ENCODE peak calls at places on chromosomes 2 and 18, in eight cellular contexts. V is Caco-2; Y is IMR-90; W is CD4-positive, alpha-beta memory T cell; A is cardiac muscle cell; J is aorta; S is lower lobe of right lung; T is SK-N-SH. E is an unnamed sample. For H3K4me1, the result is how much of the 10 kb centered on the place peaks cover.

GRCh38 chr2:15275341-15275740 is 285.8 kb downstream of the NBAS start:
- DNase-seq in S (no peak), V (no peak), Y (no peak), A (no peak), J (no peak), T (no peak), W (no peak), E (no peak)

GRCh38 chr2:38116762-38117161 is 40.8 kb upstream of the CYP1B1 start:
- DNase-seq in W (no peak), J (no peak), Y (peak), A (no peak), T (no peak), S (no peak), V (no peak), E (no peak)

GRCh38 chr2:182444806-182445205 is 18.0 kb upstream of the PDE1A start:
- DNase-seq in J (no peak), V (no peak), S (no peak), T (no peak), Y (no peak), A (no peak), W (no peak), E (no peak)

GRCh38 chr2:174717273-174717672 is 47.0 kb downstream of the CHRNA1 start:
- DNase-seq in S (no peak), V (no peak), T (no peak), Y (peak), J (no peak), A (no peak), W (peak), E (no peak)

GRCh38 chr18:9766076-9766481 is 58.0 kb downstream of the RAB31 start:
- DNase-seq in V (no peak), W (no peak), J (no peak), T (no peak), A (no peak), Y (no peak), S (no peak), E (no peak)

GRCh38 chr2:62787381-62787780 is 81.9 kb downstream of the EHBP1 start:
- DNase-seq in T (peak), J (no peak), V (no peak), S (no peak), A (peak), Y (peak), W (no peak), E (no peak)

GRCh38 chr2:62266433-62267038 is 70.6 kb downstream of the B3GNT2 start:
- DNase-seq in V (no peak), A (no peak), W (no peak), S (no peak), J (no peak), T (no peak), Y (peak), E (peak)

GRCh38 chr2:152573168-152573567 is 144.1 kb downstream of the PRPF40A start:
- DNase-seq in V (no peak), W (no peak), J (no peak), Y (peak), S (no peak), T (peak), A (no peak), E (no peak)

GRCh38 chr2:121128741-121129659 is 156.0 kb downstream of the TFCP2L1 start:
- DNase-seq in W (no peak), S (peak), T (no peak), J (peak), A (peak), V (peak), Y (no peak), E (peak)

DNA sequence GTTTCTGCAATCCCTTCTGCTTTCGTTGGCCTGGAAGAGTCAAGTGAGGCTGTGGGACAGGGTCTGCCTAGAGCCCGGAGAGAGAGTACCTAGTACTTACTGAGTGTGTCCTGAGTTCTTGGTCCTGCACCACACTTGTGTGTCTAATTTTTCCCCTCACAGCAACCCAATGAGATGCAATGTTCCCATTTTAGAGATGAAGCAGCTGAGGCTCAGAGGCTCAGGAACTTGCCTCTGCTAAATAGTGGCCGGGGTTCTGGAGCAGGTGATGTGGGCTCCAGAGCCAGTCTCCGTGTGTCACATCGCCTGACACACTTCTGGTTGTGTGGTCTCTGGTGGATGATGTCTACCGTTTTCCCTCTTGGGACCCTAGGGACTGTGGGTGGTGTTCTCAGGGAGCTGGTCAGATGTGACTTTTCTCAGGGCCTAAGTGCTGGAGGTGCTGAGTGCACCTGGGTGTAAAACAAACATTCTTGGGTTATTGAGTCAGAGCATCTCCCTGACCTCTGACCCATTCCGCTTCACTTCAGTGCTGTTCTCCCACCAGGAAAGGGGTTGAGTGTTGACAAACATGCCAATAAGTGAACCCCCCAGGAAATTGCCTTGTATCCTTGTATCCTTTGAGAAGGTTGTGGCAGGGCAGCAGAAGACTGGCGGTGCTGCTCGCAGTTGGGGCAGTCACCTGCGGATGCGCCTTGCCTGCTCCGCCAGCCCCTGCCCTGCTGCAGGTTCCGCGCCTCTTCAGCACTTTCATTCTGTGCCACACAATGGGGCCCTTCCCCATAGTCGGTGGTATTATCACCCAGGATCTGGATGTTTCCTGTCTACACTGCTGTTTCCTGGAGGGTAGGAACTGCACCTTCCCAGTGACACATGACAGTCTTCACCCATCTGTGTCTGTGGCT is 32.1 kb downstream of the HK2 start:
- DNase-seq in Y (no peak), V (peak), T (no peak), J (no peak), S (no peak), W (no peak), A (no peak), E (no peak)
- H3K4me1 ChIP-seq in Y (under half), V (half or more), T (under half), J (under half), S (half or more), W (under half), A (half or more), E (under half)

GRCh38 chr2:47036489-47036769 is 118.7 kb downstream of the STPG4 start:
- DNase-seq in W (no peak), A (no peak), V (no peak), J (no peak), S (no peak), Y (no peak), T (no peak), E (no peak)
- H3K4me1 ChIP-seq in W (under half), A (under half), V (half or more), J (under half), S (half or more), Y (half or more), T (half or more), E (under half)

GRCh38 chr2:172552547-172553291 is 3.2 kb upstream of the PDK1 start:
- DNase-seq in A (no peak), W (no peak), Y (peak), V (no peak), S (no peak), J (no peak), T (no peak), E (no peak)

GRCh38 chr2:172555522-172556283 is at the start of gene PDK1:
- DNase-seq in V (peak), S (peak), Y (peak), A (peak), W (peak), T (peak), J (peak), E (peak)

GRCh38 chr2:172556284-172557033 is 569 bp downstream of the PDK1 start:
- DNase-seq in W (peak), S (peak), V (peak), Y (peak), A (peak), T (no peak), J (peak), E (peak)

GRCh38 chr2:172554352-172555271 is 1.3 kb upstream of the PDK1 start:
- DNase-seq in J (no peak), S (no peak), T (peak), V (no peak), A (no peak), Y (no peak), W (no peak), E (no peak)

GRCh38 chr2:172555272-172555521 is 693 bp upstream of the PDK1 start:
- DNase-seq in W (no peak), T (no peak), Y (no peak), S (no peak), J (no peak), A (no peak), V (no peak), E (no peak)
- H3K4me1 ChIP-seq in W (under half), T (under half), Y (under half), S (under half), J (under half), A (under half), V (under half), E (under half)

GRCh38 chr2:196171248-196171871 is at the start of gene STK17B:
- DNase-seq in A (peak), J (peak), W (peak), V (peak), S (peak), T (peak), Y (peak), E (peak)
- H3K4me1 ChIP-seq in A (under half), J (under half), W (under half), V (under half), S (under half), T (under half), Y (under half), E (under half)

GRCh38 chr2:66697346-66697745 is 262.4 kb downstream of the MEIS1 start:
- DNase-seq in S (no peak), W (no peak), Y (no peak), T (no peak), A (no peak), J (no peak), V (no peak), E (no peak)
- H3K4me1 ChIP-seq in S (under half), W (under half), Y (under half), T (under half), A (under half), J (under half), V (under half), E (under half)

GRCh38 chr2:119646149-119646548 is 32.9 kb upstream of the TMEM177 start:
- DNase-seq in T (no peak), A (no peak), S (no peak), Y (no peak), V (no peak), J (no peak), W (no peak), E (no peak)
- H3K4me1 ChIP-seq in T (under half), A (under half), S (under half), Y (under half), V (under half), J (under half), W (under half), E (under half)

DNA sequence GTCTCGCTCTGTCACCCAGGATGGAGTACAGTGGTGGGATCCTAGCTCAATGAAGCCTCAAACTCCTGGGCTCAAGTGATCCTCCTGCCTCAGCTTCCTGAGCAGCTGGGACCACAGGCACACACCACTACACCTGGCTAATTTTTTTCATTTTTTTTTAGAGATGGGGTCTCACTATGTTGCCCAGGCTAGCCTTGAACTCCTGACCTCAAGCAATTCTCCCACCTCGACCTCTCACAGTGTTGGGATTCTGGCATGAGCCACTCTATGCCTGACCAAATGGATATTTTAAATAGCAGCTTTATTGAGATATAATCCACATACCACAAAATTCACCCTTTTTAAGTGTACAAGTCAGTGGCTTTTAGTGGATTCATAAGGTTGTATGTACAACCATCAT is 11.1 kb downstream of the RNF149 start:
- DNase-seq in S (no peak), Y (no peak), V (no peak), W (no peak), A (no peak), T (no peak), J (no peak), E (no peak)
- H3K4me1 ChIP-seq in S (half or more), Y (under half), V (under half), W (half or more), A (half or more), T (under half), J (under half), E (under half)